ENCODE peak calls at places on chromosomes 12 and 14, in four cellular contexts. L is tibial nerve, H is transverse colon, P is breast epithelium. M is an unnamed sample. For H3K4me1, the result is how much of the 10 kb centered on the place peaks cover.

GRCh38 chr12:110340706-110341105 is 59.7 kb downstream of the ATP2A2 start:
- DNase-seq in L (no peak), H (no peak), P (no peak), M (no peak)

GRCh38 chr12:116708826-116709756 is 28.8 kb downstream of the SPRING1 start:
- DNase-seq in H (peak), P (peak), L (peak), M (peak)

GRCh38 chr12:65524666-65525065 is 246.2 kb downstream of the MSRB3 start:
- DNase-seq in L (no peak), H (no peak), P (no peak), M (no peak)

GRCh38 chr12:121637231-121637914 is 11.0 kb downstream of the ORAI1 start:
- DNase-seq in L (no peak), P (no peak), H (peak), M (no peak)

GRCh38 chr14:34277191-34277590 is 184.8 kb downstream of the SPTSSA start:
- DNase-seq in H (no peak), P (no peak), L (no peak), M (no peak)

GRCh38 chr12:77054856-77055255 is 10.5 kb downstream of the E2F7 start:
- DNase-seq in L (no peak), P (no peak), H (no peak), M (no peak)

GRCh38 chr14:87483651-87484260 is 509.2 kb downstream of the GALC start:
- DNase-seq in H (no peak), P (no peak), L (no peak), M (no peak)

GRCh38 chr12:114369088-114369487 is 36.9 kb downstream of the TBX5 start:
- DNase-seq in L (no peak), P (no peak), H (no peak), M (no peak)

GRCh38 chr12:94263011-94263786 is 114.8 kb downstream of the PLXNC1 start:
- DNase-seq in P (no peak), L (no peak), H (peak), M (no peak)

GRCh38 chr14:44962573-44963528 is 861 bp downstream of the TOGARAM1 start:
- DNase-seq in L (no peak), H (peak), P (peak), M (peak)

GRCh38 chr12:51070004-51070403 is 13.4 kb downstream of the CSRNP2 start:
- DNase-seq in L (no peak), P (no peak), H (no peak), M (no peak)

GRCh38 chr12:75913502-75914110 is 118.0 kb downstream of the PHLDA1 start:
- DNase-seq in P (no peak), L (no peak), H (no peak), M (no peak)

GRCh38 chr14:74566174-74567125 is 45.6 kb downstream of the LTBP2 start:
- DNase-seq in L (no peak), P (no peak), H (no peak), M (no peak)

GRCh38 chr12:92603741-92604432 is 98.9 kb upstream of the PLEKHG7 start:
- DNase-seq in P (no peak), L (no peak), H (no peak), M (no peak)

GRCh38 chr12:100399095-100399494 is 42.2 kb downstream of the SLC17A8 start:
- DNase-seq in P (no peak), L (no peak), H (no peak), M (no peak)

GRCh38 chr14:77339407-77339806 is 18.6 kb downstream of the GSTZ1 start:
- DNase-seq in L (no peak), H (no peak), P (no peak), M (no peak)

GRCh38 chr12:12537421-12537820 is 25.2 kb downstream of the DUSP16 start:
- DNase-seq in L (no peak), P (no peak), H (no peak), M (no peak)

GRCh38 chr14:52268191-52269061 is 928 bp downstream of the PTGDR start:
- DNase-seq in H (no peak), P (no peak), L (no peak), M (no peak)

GRCh38 chr12:95582230-95583058 is 31.2 kb upstream of the USP44 start:
- DNase-seq in P (no peak), L (no peak), H (no peak), M (no peak)

GRCh38 chr14:83994020-83994419 is 1535.9 kb upstream of the FLRT2 start:
- DNase-seq in L (no peak), P (no peak), H (no peak), M (no peak)

GRCh38 chr12:12872934-12873275 is 18.5 kb upstream of the GPRC5A start:
- DNase-seq in P (no peak), H (no peak), L (no peak), M (no peak)

GRCh38 chr14:65169351-65169750 is 67.0 kb upstream of the MAX start:
- DNase-seq in H (no peak), L (no peak), P (no peak), M (no peak)
- TF ChIP-seq POLR2A in H (no peak), L (no peak), P (no peak), M (no peak)

DNA sequence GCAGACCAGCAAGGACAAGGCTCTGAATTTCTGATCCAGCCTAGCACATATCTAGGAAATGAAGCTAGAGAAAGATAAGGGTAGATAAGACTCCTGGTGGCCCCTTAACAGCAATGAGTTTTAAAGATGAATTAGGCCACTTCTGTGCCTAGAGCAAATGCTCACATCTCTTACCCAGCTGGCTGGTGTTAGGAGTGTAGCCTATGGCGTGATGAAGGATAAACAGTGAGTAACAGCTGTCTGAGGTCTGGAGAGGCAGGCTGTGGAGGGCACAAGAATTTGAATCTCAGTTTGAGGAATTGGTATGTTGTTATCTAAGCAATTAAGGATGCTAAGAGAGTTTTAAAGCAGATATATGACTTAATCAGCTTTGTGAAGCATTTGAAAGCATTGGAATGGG is 161.7 kb downstream of the SRGAP1 start:
- DNase-seq in H (no peak), P (no peak), L (no peak), M (no peak)
- H3K4me1 ChIP-seq in H (under half), P (under half), L (under half), M (under half)

GRCh38 chr14:31251028-31251958 is 43.7 kb upstream of the HECTD1 start:
- DNase-seq in H (peak), P (no peak), L (no peak), M (no peak)
- TF ChIP-seq CTCF in H (no peak), P (no peak), L (no peak), M (no peak)

GRCh38 chr12:57717846-57718640 is 20.5 kb downstream of the AGAP2 start:
- DNase-seq in L (no peak), P (no peak), H (no peak), M (no peak)
- TF ChIP-seq POLR2A in L (no peak), P (no peak), H (no peak), M (no peak)

GRCh38 chr14:76152333-76152681 is 585 bp downstream of the GPATCH2L start:
- DNase-seq in H (peak), P (peak), L (peak), M (peak)

GRCh38 chr14:76151398-76152332 is at the start of gene GPATCH2L:
- DNase-seq in L (peak), H (peak), P (peak), M (peak)

GRCh38 chr14:76149196-76149595 is 2.5 kb upstream of the GPATCH2L start:
- DNase-seq in L (no peak), H (no peak), P (no peak), M (no peak)

GRCh38 chr14:76153919-76154318 is 2.2 kb downstream of the GPATCH2L start:
- DNase-seq in P (no peak), H (no peak), L (no peak), M (no peak)

GRCh38 chr14:76154539-76155126 is 2.9 kb downstream of the GPATCH2L start:
- DNase-seq in H (no peak), P (no peak), L (no peak), M (no peak)
- H3K4me1 ChIP-seq in H (under half), P (under half), L (half or more), M (under half)

GRCh38 chr14:94671870-94672444 is 59.8 kb downstream of the SERPINA3 start:
- DNase-seq in H (no peak), P (no peak), L (no peak), M (peak)
- TF ChIP-seq CTCF in H (no peak), P (no peak), L (no peak), M (no peak)

GRCh38 chr14:76257111-76257803 is 105.5 kb downstream of the GPATCH2L start:
- DNase-seq in L (no peak), P (no peak), H (no peak), M (no peak)

GRCh38 chr14:76252471-76252870 is 100.7 kb downstream of the GPATCH2L start:
- DNase-seq in H (no peak), P (no peak), L (no peak), M (no peak)

GRCh38 chr14:76250345-76250744 is 98.6 kb downstream of the GPATCH2L start:
- DNase-seq in L (no peak), H (no peak), P (no peak), M (no peak)

GRCh38 chr14:76256545-76256944 is 104.8 kb downstream of the GPATCH2L start:
- DNase-seq in P (no peak), L (no peak), H (no peak), M (no peak)

DNA sequence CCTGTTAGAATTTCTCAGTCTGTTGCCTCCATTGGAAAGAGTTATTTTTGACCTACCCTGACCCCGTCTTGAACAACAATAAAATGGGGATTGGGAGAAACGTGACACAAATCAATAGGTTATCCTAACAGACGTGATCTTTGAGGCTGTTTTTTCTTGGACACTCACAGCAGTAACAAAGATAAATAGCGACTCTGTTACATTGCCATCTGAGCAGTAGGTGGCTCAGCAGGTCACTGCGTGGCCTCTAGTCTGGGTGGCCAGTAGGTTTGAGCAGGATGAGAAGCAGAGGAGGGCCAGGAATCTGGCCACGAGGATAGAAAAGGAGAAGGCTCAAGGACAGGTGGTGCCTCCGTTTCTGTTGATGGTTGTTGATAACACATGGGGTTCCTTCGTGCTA is 101.4 kb downstream of the GPATCH2L start:
- DNase-seq in P (no peak), H (no peak), L (no peak), M (no peak)
- TF ChIP-seq POLR2A in P (no peak), H (no peak), L (no peak), M (no peak)

DNA sequence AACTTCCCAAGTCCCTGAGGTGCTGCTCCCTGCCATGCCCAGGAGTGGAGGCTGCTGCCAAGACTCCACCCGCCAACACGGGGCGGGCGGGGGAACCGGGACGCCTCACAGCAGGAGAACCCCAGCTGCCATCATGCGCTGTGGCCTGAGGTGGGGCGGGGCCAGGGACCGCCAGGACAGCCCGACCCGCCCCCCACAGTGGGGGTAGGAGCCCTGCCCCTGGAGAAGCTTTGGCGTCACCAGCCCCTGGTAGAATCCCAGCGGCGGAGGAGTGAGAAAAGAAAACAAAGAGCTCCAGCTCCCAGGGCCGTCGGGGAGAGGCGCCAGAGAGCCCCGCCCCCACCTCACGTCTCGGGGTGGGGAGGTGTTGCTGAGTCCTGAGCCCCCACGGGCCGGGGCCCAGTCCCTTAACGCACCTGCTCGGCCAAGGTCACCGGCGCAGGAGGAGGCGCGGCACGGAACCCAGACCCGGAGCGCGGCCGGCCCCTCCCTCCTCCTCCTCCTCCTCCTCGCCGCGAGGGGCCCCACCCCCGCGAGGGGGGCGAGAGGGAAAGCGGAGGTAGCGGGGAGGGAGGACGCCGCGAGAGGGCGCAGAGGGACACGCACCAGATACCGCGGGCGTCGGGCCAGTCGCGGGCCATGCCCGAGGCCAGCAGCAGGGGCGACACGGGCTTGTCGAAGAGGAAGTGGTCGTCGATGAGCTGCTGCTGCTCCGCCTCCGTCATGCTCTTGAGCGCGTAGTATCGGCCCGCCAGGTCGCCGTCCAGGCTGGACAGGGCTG is 1.8 kb downstream of the CKB start:
- DNase-seq in L (peak), P (peak), H (peak), M (peak)
- H3K4me1 ChIP-seq in L (half or more), P (under half), H (half or more), M (half or more)

GRCh38 chr14:104551851-104552737 is 27.5 kb upstream of the C14orf180 start:
- DNase-seq in P (peak), L (peak), H (peak), M (no peak)

GRCh38 chr14:104550340-104550848 is 29.2 kb upstream of the C14orf180 start:
- DNase-seq in P (no peak), H (no peak), L (no peak), M (no peak)

GRCh38 chr14:104549536-104550339 is 29.8 kb upstream of the C14orf180 start:
- DNase-seq in L (no peak), P (no peak), H (no peak), M (no peak)

GRCh38 chr14:104552738-104553125 is 26.8 kb upstream of the C14orf180 start:
- DNase-seq in L (no peak), P (no peak), H (no peak), M (no peak)

DNA sequence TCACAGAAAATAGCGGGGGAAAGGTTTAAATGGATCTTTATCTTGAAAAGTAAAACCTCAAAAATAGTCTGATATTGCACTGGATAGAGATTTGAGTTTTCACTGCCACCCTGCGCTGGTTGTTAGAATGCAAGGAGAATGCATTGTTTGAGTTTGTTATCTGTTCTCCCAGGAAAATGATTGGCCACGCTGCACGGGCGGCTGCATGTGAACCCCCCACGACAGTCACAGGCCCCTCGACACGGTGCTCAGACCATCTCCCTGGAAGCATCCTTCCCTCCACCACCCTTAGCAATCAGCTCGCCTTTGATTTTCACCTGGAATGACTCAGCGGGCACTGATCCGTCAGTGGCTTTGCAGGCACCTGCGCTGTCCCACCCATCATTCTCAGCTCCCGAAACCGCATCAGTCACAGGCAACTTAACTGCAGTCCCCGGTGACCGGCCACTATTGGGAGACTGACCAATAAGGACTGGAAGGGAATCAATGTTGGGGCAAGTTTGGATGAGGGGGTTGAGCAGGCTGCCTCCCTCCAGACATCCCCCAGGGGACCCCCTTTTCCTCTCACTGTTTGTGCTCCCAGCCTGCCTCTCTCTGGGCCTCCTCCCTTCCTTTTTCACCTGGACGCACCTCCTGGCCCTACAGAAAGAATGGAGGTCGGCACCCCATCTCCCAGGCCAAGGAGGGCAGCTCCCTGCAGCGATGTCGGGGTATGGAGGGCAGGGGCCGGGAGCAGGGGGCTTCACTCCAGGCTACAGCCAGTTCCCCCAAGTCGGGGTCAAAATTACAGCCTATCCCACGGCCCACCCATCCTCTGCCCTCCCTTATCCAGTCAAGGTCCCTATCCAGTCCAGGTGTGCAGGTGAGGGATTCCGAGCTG is 28.5 kb upstream of the C14orf180 start:
- DNase-seq in L (peak), P (peak), H (no peak), M (no peak)
- TF ChIP-seq CTCF in L (no peak), P (no peak), H (no peak), M (no peak)

DNA sequence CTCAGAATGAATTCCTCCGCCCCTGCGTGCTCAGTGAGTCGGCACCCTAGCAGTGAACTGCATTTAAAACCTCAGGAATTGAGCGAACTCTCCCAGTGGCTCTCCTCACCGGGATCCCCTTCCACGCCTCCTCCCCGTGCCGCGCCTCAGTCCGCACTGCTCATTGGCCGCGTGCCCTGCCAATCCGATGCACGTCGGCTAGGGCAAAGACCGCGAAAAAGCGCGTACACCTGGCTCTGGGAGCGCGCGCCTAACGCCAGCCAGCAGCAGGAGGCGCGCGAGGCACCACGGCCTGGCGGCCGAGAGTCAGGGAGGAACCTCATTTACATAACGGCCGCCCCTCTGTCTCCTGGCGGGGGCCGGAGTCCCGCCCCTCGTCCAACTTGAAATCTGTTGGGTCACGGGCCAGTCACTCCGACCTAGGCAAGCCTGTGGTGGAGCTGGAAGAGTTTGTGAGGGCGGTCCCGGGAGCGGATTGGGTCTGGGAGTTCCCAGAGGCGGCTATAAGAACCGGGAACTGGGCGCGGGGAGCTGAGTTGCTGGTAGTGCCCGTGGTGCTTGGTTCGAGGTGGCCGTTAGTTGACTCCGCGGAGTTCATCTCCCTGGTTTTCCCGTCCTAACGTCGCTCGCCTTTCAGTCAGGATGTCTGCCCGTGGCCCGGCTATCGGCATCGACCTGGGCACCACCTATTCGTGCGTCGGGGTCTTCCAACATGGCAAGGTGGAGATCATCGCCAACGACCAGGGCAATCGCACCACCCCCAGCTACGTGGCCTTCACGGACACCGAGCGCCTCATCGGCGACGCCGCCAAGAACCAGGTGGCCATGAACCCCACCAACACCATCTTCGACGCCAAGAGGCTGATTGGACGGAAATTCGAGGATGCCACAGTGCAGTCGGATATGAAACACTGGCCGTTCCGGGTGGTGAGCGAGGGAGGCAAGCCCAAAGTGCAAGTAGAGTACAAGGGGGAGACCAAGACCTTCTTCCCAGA is at the start of gene HSPA2:
- DNase-seq in L (peak), H (peak), P (peak), M (peak)
- TF ChIP-seq POLR2A in L (peak), H (peak), P (peak), M (peak)